ENCODE peak calls at places on chromosomes 4 and X, in six cellular contexts. One of them, this sample, is unnamed.

GRCh38 chr4:153218961-153219360 is 14.7 kb downstream of the TRIM2 start:
- DNase-seq in occipital lobe: no peak
- DNase-seq in suprapubic skin: no peak
- DNase-seq in stomach: no peak
- DNase-seq in T-helper 1 cell: no peak
- DNase-seq in activated T-cell treated with anti-CD3 and anti-CD28 coated beads, Interleukin-2, amount 50 U/mL, for 72 hours: no peak
- DNase-seq in this sample: no peak

GRCh38 chrX:134932528-134933217 is 58.1 kb upstream of the SMIM10 start:
- DNase-seq in activated T-cell treated with anti-CD3 and anti-CD28 coated beads, Interleukin-2, amount 50 U/mL, for 72 hours: no peak
- DNase-seq in occipital lobe: no peak
- DNase-seq in stomach: no peak
- DNase-seq in T-helper 1 cell: no peak
- DNase-seq in suprapubic skin: no peak
- DNase-seq in this sample: peak

GRCh38 chr4:87650938-87651337 is 858 bp downstream of the DMP1 start:
- DNase-seq in suprapubic skin: no peak
- DNase-seq in activated T-cell treated with anti-CD3 and anti-CD28 coated beads, Interleukin-2, amount 50 U/mL, for 72 hours: no peak
- DNase-seq in occipital lobe: no peak
- DNase-seq in stomach: no peak
- DNase-seq in T-helper 1 cell: no peak
- DNase-seq in this sample: no peak

GRCh38 chr4:151799417-151800030 is 38.7 kb upstream of the GATB start:
- DNase-seq in occipital lobe: no peak
- DNase-seq in stomach: no peak
- DNase-seq in T-helper 1 cell: no peak
- DNase-seq in suprapubic skin: no peak
- DNase-seq in activated T-cell treated with anti-CD3 and anti-CD28 coated beads, Interleukin-2, amount 50 U/mL, for 72 hours: no peak
- DNase-seq in this sample: no peak

GRCh38 chrX:147077472-147077871 is 262.9 kb upstream of the CXorf51A start:
- DNase-seq in stomach: no peak
- DNase-seq in T-helper 1 cell: no peak
- DNase-seq in suprapubic skin: no peak
- DNase-seq in occipital lobe: no peak
- DNase-seq in activated T-cell treated with anti-CD3 and anti-CD28 coated beads, Interleukin-2, amount 50 U/mL, for 72 hours: no peak
- DNase-seq in this sample: no peak

GRCh38 chr4:20662851-20663250 is 37.4 kb upstream of the PACRGL start:
- DNase-seq in activated T-cell treated with anti-CD3 and anti-CD28 coated beads, Interleukin-2, amount 50 U/mL, for 72 hours: no peak
- DNase-seq in stomach: no peak
- DNase-seq in T-helper 1 cell: no peak
- DNase-seq in suprapubic skin: no peak
- DNase-seq in occipital lobe: no peak
- DNase-seq in this sample: no peak

GRCh38 chrX:124406294-124407013 is 60.1 kb downstream of the SH2D1A start:
- DNase-seq in occipital lobe: peak
- DNase-seq in stomach: peak
- DNase-seq in activated T-cell treated with anti-CD3 and anti-CD28 coated beads, Interleukin-2, amount 50 U/mL, for 72 hours: peak
- DNase-seq in suprapubic skin: no peak
- DNase-seq in T-helper 1 cell: peak
- DNase-seq in this sample: peak

GRCh38 chr4:36206012-36206411 is 38.3 kb downstream of the ARAP2 start:
- DNase-seq in activated T-cell treated with anti-CD3 and anti-CD28 coated beads, Interleukin-2, amount 50 U/mL, for 72 hours: no peak
- DNase-seq in suprapubic skin: no peak
- DNase-seq in stomach: no peak
- DNase-seq in T-helper 1 cell: no peak
- DNase-seq in occipital lobe: no peak
- DNase-seq in this sample: no peak

GRCh38 chr4:140090215-140090731 is 63.7 kb downstream of the MAML3 start:
- DNase-seq in suprapubic skin: no peak
- DNase-seq in activated T-cell treated with anti-CD3 and anti-CD28 coated beads, Interleukin-2, amount 50 U/mL, for 72 hours: no peak
- DNase-seq in T-helper 1 cell: no peak
- DNase-seq in stomach: no peak
- DNase-seq in occipital lobe: no peak
- DNase-seq in this sample: no peak

GRCh38 chrX:125150231-125150630 is 169.4 kb upstream of the TEX13C start:
- DNase-seq in activated T-cell treated with anti-CD3 and anti-CD28 coated beads, Interleukin-2, amount 50 U/mL, for 72 hours: no peak
- DNase-seq in stomach: no peak
- DNase-seq in occipital lobe: no peak
- DNase-seq in T-helper 1 cell: no peak
- DNase-seq in suprapubic skin: no peak
- DNase-seq in this sample: no peak

This sample was measured in GM03348.